ENCODE peak calls at places on chromosomes 11 and 22, in seven cellular contexts. One of them, this sample, is unnamed.

GRCh38 chr22:43830931-43831560 is 18.9 kb upstream of the EFCAB6 start:
- DNase-seq in breast epithelium: no peak
- DNase-seq in non-pigmented ciliary epithelial cell: no peak
- DNase-seq in colonic mucosa: no peak
- DNase-seq in GM04503: no peak
- DNase-seq in activated CD4-positive, alpha-beta T cell treated with anti-CD3 and anti-CD28 coated beads for 24 hours: no peak
- DNase-seq in stimulated activated CD4-positive, alpha-beta T cell treated with anti-CD3 and anti-CD28 coated beads, Interleukin-4, amount 100 ng/mL, for 4 hours: no peak
- DNase-seq in this sample: no peak

GRCh38 chr11:16448123-16448717 is 91.9 kb upstream of the SOX6 start:
- DNase-seq in breast epithelium: no peak
- DNase-seq in non-pigmented ciliary epithelial cell: no peak
- DNase-seq in colonic mucosa: no peak
- DNase-seq in GM04503: no peak
- DNase-seq in activated CD4-positive, alpha-beta T cell treated with anti-CD3 and anti-CD28 coated beads for 24 hours: no peak
- DNase-seq in stimulated activated CD4-positive, alpha-beta T cell treated with anti-CD3 and anti-CD28 coated beads, Interleukin-4, amount 100 ng/mL, for 4 hours: no peak
- DNase-seq in this sample: no peak

GRCh38 chr11:19929655-19930054 is 217.0 kb downstream of the NAV2 start:
- DNase-seq in breast epithelium: no peak
- DNase-seq in non-pigmented ciliary epithelial cell: no peak
- DNase-seq in colonic mucosa: no peak
- DNase-seq in GM04503: no peak
- DNase-seq in activated CD4-positive, alpha-beta T cell treated with anti-CD3 and anti-CD28 coated beads for 24 hours: no peak
- DNase-seq in stimulated activated CD4-positive, alpha-beta T cell treated with anti-CD3 and anti-CD28 coated beads, Interleukin-4, amount 100 ng/mL, for 4 hours: no peak
- DNase-seq in this sample: no peak

GRCh38 chr11:33187851-33188722 is 26.8 kb upstream of the CSTF3 start:
- DNase-seq in breast epithelium: no peak
- DNase-seq in non-pigmented ciliary epithelial cell: no peak
- DNase-seq in colonic mucosa: peak
- DNase-seq in GM04503: no peak
- DNase-seq in activated CD4-positive, alpha-beta T cell treated with anti-CD3 and anti-CD28 coated beads for 24 hours: no peak
- DNase-seq in stimulated activated CD4-positive, alpha-beta T cell treated with anti-CD3 and anti-CD28 coated beads, Interleukin-4, amount 100 ng/mL, for 4 hours: no peak
- DNase-seq in this sample: no peak

GRCh38 chr11:65401803-65402248 is 15.4 kb downstream of the FRMD8 start:
- DNase-seq in breast epithelium: no peak
- DNase-seq in non-pigmented ciliary epithelial cell: no peak
- DNase-seq in colonic mucosa: no peak
- DNase-seq in GM04503: no peak
- DNase-seq in activated CD4-positive, alpha-beta T cell treated with anti-CD3 and anti-CD28 coated beads for 24 hours: no peak
- DNase-seq in stimulated activated CD4-positive, alpha-beta T cell treated with anti-CD3 and anti-CD28 coated beads, Interleukin-4, amount 100 ng/mL, for 4 hours: no peak
- DNase-seq in this sample: no peak

GRCh38 chr11:120842195-120842594 is 181.7 kb upstream of the TBCEL start:
- DNase-seq in breast epithelium: no peak
- DNase-seq in non-pigmented ciliary epithelial cell: no peak
- DNase-seq in colonic mucosa: no peak
- DNase-seq in GM04503: no peak
- DNase-seq in activated CD4-positive, alpha-beta T cell treated with anti-CD3 and anti-CD28 coated beads for 24 hours: no peak
- DNase-seq in stimulated activated CD4-positive, alpha-beta T cell treated with anti-CD3 and anti-CD28 coated beads, Interleukin-4, amount 100 ng/mL, for 4 hours: no peak
- DNase-seq in this sample: no peak

GRCh38 chr11:10793470-10794255 is 15.1 kb downstream of the EIF4G2 start:
- DNase-seq in breast epithelium: no peak
- DNase-seq in non-pigmented ciliary epithelial cell: no peak
- DNase-seq in colonic mucosa: no peak
- DNase-seq in GM04503: no peak
- DNase-seq in activated CD4-positive, alpha-beta T cell treated with anti-CD3 and anti-CD28 coated beads for 24 hours: no peak
- DNase-seq in stimulated activated CD4-positive, alpha-beta T cell treated with anti-CD3 and anti-CD28 coated beads, Interleukin-4, amount 100 ng/mL, for 4 hours: no peak
- DNase-seq in this sample: no peak

GRCh38 chr11:96267490-96268010 is 75.4 kb downstream of the MAML2 start:
- DNase-seq in breast epithelium: no peak
- DNase-seq in non-pigmented ciliary epithelial cell: no peak
- DNase-seq in colonic mucosa: no peak
- DNase-seq in GM04503: no peak
- DNase-seq in activated CD4-positive, alpha-beta T cell treated with anti-CD3 and anti-CD28 coated beads for 24 hours: no peak
- DNase-seq in stimulated activated CD4-positive, alpha-beta T cell treated with anti-CD3 and anti-CD28 coated beads, Interleukin-4, amount 100 ng/mL, for 4 hours: peak
- DNase-seq in this sample: peak

GRCh38 chr22:30947163-30947820 is 21.3 kb downstream of the MORC2 start:
- DNase-seq in breast epithelium: peak
- DNase-seq in non-pigmented ciliary epithelial cell: no peak
- DNase-seq in colonic mucosa: no peak
- DNase-seq in GM04503: peak
- DNase-seq in activated CD4-positive, alpha-beta T cell treated with anti-CD3 and anti-CD28 coated beads for 24 hours: no peak
- DNase-seq in stimulated activated CD4-positive, alpha-beta T cell treated with anti-CD3 and anti-CD28 coated beads, Interleukin-4, amount 100 ng/mL, for 4 hours: no peak
- DNase-seq in this sample: no peak

GRCh38 chr22:41636467-41636866 is 15.4 kb downstream of the XRCC6 start:
- DNase-seq in breast epithelium: no peak
- DNase-seq in non-pigmented ciliary epithelial cell: no peak
- DNase-seq in colonic mucosa: no peak
- DNase-seq in GM04503: no peak
- DNase-seq in activated CD4-positive, alpha-beta T cell treated with anti-CD3 and anti-CD28 coated beads for 24 hours: no peak
- DNase-seq in stimulated activated CD4-positive, alpha-beta T cell treated with anti-CD3 and anti-CD28 coated beads, Interleukin-4, amount 100 ng/mL, for 4 hours: no peak
- DNase-seq in this sample: no peak

GRCh38 chr11:7672960-7673723 is at the start of gene CYB5R2:
- DNase-seq in breast epithelium: peak
- DNase-seq in non-pigmented ciliary epithelial cell: no peak
- DNase-seq in colonic mucosa: peak
- DNase-seq in GM04503: peak
- DNase-seq in activated CD4-positive, alpha-beta T cell treated with anti-CD3 and anti-CD28 coated beads for 24 hours: no peak
- DNase-seq in stimulated activated CD4-positive, alpha-beta T cell treated with anti-CD3 and anti-CD28 coated beads, Interleukin-4, amount 100 ng/mL, for 4 hours: peak
- DNase-seq in this sample: no peak

GRCh38 chr11:12715941-12716340 is 41.7 kb downstream of the TEAD1 start:
- DNase-seq in breast epithelium: no peak
- DNase-seq in non-pigmented ciliary epithelial cell: no peak
- DNase-seq in colonic mucosa: no peak
- DNase-seq in GM04503: no peak
- DNase-seq in activated CD4-positive, alpha-beta T cell treated with anti-CD3 and anti-CD28 coated beads for 24 hours: no peak
- DNase-seq in stimulated activated CD4-positive, alpha-beta T cell treated with anti-CD3 and anti-CD28 coated beads, Interleukin-4, amount 100 ng/mL, for 4 hours: no peak
- DNase-seq in this sample: no peak

GRCh38 chr11:76152741-76153608 is 53.3 kb downstream of the WNT11 start:
- DNase-seq in breast epithelium: no peak
- DNase-seq in non-pigmented ciliary epithelial cell: no peak
- DNase-seq in colonic mucosa: no peak
- DNase-seq in GM04503: no peak
- DNase-seq in activated CD4-positive, alpha-beta T cell treated with anti-CD3 and anti-CD28 coated beads for 24 hours: no peak
- DNase-seq in stimulated activated CD4-positive, alpha-beta T cell treated with anti-CD3 and anti-CD28 coated beads, Interleukin-4, amount 100 ng/mL, for 4 hours: no peak
- DNase-seq in this sample: no peak

GRCh38 chr22:17198188-17199130 is 20.8 kb downstream of the ADA2 start:
- DNase-seq in breast epithelium: no peak
- DNase-seq in non-pigmented ciliary epithelial cell: no peak
- DNase-seq in colonic mucosa: no peak
- DNase-seq in GM04503: no peak
- DNase-seq in activated CD4-positive, alpha-beta T cell treated with anti-CD3 and anti-CD28 coated beads for 24 hours: no peak
- DNase-seq in stimulated activated CD4-positive, alpha-beta T cell treated with anti-CD3 and anti-CD28 coated beads, Interleukin-4, amount 100 ng/mL, for 4 hours: no peak
- DNase-seq in this sample: no peak

GRCh38 chr11:69905611-69906452 is 86.6 kb upstream of the FGF3 start:
- DNase-seq in breast epithelium: no peak
- DNase-seq in non-pigmented ciliary epithelial cell: no peak
- DNase-seq in colonic mucosa: peak
- DNase-seq in GM04503: no peak
- DNase-seq in activated CD4-positive, alpha-beta T cell treated with anti-CD3 and anti-CD28 coated beads for 24 hours: no peak
- DNase-seq in stimulated activated CD4-positive, alpha-beta T cell treated with anti-CD3 and anti-CD28 coated beads, Interleukin-4, amount 100 ng/mL, for 4 hours: no peak
- DNase-seq in this sample: no peak

GRCh38 chr11:11171285-11171684 is 181.8 kb downstream of the CSNK2A3 start:
- DNase-seq in breast epithelium: no peak
- DNase-seq in non-pigmented ciliary epithelial cell: no peak
- DNase-seq in colonic mucosa: no peak
- DNase-seq in GM04503: no peak
- DNase-seq in activated CD4-positive, alpha-beta T cell treated with anti-CD3 and anti-CD28 coated beads for 24 hours: no peak
- DNase-seq in stimulated activated CD4-positive, alpha-beta T cell treated with anti-CD3 and anti-CD28 coated beads, Interleukin-4, amount 100 ng/mL, for 4 hours: no peak
- DNase-seq in this sample: no peak

GRCh38 chr11:67606477-67607295 is at the start of gene NDUFV1:
- DNase-seq in breast epithelium: peak
- DNase-seq in non-pigmented ciliary epithelial cell: peak
- DNase-seq in colonic mucosa: peak
- DNase-seq in GM04503: peak
- DNase-seq in activated CD4-positive, alpha-beta T cell treated with anti-CD3 and anti-CD28 coated beads for 24 hours: peak
- DNase-seq in stimulated activated CD4-positive, alpha-beta T cell treated with anti-CD3 and anti-CD28 coated beads, Interleukin-4, amount 100 ng/mL, for 4 hours: peak
- DNase-seq in this sample: peak

GRCh38 chr22:38419121-38419863 is 35.7 kb downstream of the KCNJ4 start:
- DNase-seq in breast epithelium: no peak
- DNase-seq in non-pigmented ciliary epithelial cell: no peak
- DNase-seq in colonic mucosa: no peak
- DNase-seq in GM04503: no peak
- DNase-seq in activated CD4-positive, alpha-beta T cell treated with anti-CD3 and anti-CD28 coated beads for 24 hours: no peak
- DNase-seq in stimulated activated CD4-positive, alpha-beta T cell treated with anti-CD3 and anti-CD28 coated beads, Interleukin-4, amount 100 ng/mL, for 4 hours: no peak
- DNase-seq in this sample: no peak

GRCh38 chr22:30265851-30266444 is 703 bp downstream of the OSM start:
- DNase-seq in breast epithelium: no peak
- DNase-seq in non-pigmented ciliary epithelial cell: no peak
- DNase-seq in colonic mucosa: peak
- DNase-seq in GM04503: no peak
- DNase-seq in activated CD4-positive, alpha-beta T cell treated with anti-CD3 and anti-CD28 coated beads for 24 hours: peak
- DNase-seq in stimulated activated CD4-positive, alpha-beta T cell treated with anti-CD3 and anti-CD28 coated beads, Interleukin-4, amount 100 ng/mL, for 4 hours: peak
- DNase-seq in this sample: peak

GRCh38 chr11:44303401-44303938 is 6.5 kb downstream of the ALX4 start:
- DNase-seq in breast epithelium: no peak
- DNase-seq in non-pigmented ciliary epithelial cell: no peak
- DNase-seq in colonic mucosa: no peak
- DNase-seq in GM04503: no peak
- DNase-seq in activated CD4-positive, alpha-beta T cell treated with anti-CD3 and anti-CD28 coated beads for 24 hours: no peak
- DNase-seq in stimulated activated CD4-positive, alpha-beta T cell treated with anti-CD3 and anti-CD28 coated beads, Interleukin-4, amount 100 ng/mL, for 4 hours: no peak
- DNase-seq in this sample: no peak

GRCh38 chr22:39351689-39352214 is 2.0 kb downstream of the SYNGR1 start:
- DNase-seq in breast epithelium: peak
- DNase-seq in non-pigmented ciliary epithelial cell: no peak
- DNase-seq in colonic mucosa: no peak
- DNase-seq in GM04503: no peak
- DNase-seq in activated CD4-positive, alpha-beta T cell treated with anti-CD3 and anti-CD28 coated beads for 24 hours: no peak
- DNase-seq in stimulated activated CD4-positive, alpha-beta T cell treated with anti-CD3 and anti-CD28 coated beads, Interleukin-4, amount 100 ng/mL, for 4 hours: no peak
- DNase-seq in this sample: no peak

GRCh38 chr11:83241291-83241946 is 44.7 kb downstream of the CCDC90B start:
- DNase-seq in breast epithelium: peak
- DNase-seq in non-pigmented ciliary epithelial cell: no peak
- DNase-seq in colonic mucosa: peak
- DNase-seq in GM04503: peak
- DNase-seq in activated CD4-positive, alpha-beta T cell treated with anti-CD3 and anti-CD28 coated beads for 24 hours: no peak
- DNase-seq in stimulated activated CD4-positive, alpha-beta T cell treated with anti-CD3 and anti-CD28 coated beads, Interleukin-4, amount 100 ng/mL, for 4 hours: peak
- DNase-seq in this sample: peak

GRCh38 chr11:132357811-132358572 is 987.6 kb downstream of the NTM start:
- DNase-seq in breast epithelium: no peak
- DNase-seq in non-pigmented ciliary epithelial cell: no peak
- DNase-seq in colonic mucosa: no peak
- DNase-seq in GM04503: no peak
- DNase-seq in activated CD4-positive, alpha-beta T cell treated with anti-CD3 and anti-CD28 coated beads for 24 hours: no peak
- DNase-seq in stimulated activated CD4-positive, alpha-beta T cell treated with anti-CD3 and anti-CD28 coated beads, Interleukin-4, amount 100 ng/mL, for 4 hours: no peak
- DNase-seq in this sample: no peak

GRCh38 chr11:128516467-128516778 is 70.9 kb downstream of the ETS1 start:
- DNase-seq in breast epithelium: no peak
- DNase-seq in non-pigmented ciliary epithelial cell: no peak
- DNase-seq in colonic mucosa: no peak
- DNase-seq in GM04503: no peak
- DNase-seq in activated CD4-positive, alpha-beta T cell treated with anti-CD3 and anti-CD28 coated beads for 24 hours: no peak
- DNase-seq in stimulated activated CD4-positive, alpha-beta T cell treated with anti-CD3 and anti-CD28 coated beads, Interleukin-4, amount 100 ng/mL, for 4 hours: no peak
- DNase-seq in this sample: no peak

This sample was measured in CD4-positive, alpha-beta memory T cell.